ENCODE peak calls at places on chromosome 3, in eight cellular contexts. Z, V, U, F, B, D, P and K are unnamed samples.

GRCh38 chr3:130671545-130671944 is 75.1 kb downstream of the PIK3R4 start:
- DNase-seq in F (no peak), P (no peak), D (no peak), Z (no peak), B (no peak), U (no peak), V (no peak), K (no peak)

GRCh38 chr3:135867911-135868310 is 97.6 kb upstream of the PPP2R3A start:
- DNase-seq in V (no peak), Z (no peak), D (no peak), B (no peak), F (no peak), P (no peak), U (no peak), K (no peak)

GRCh38 chr3:141776885-141777284 is 13.7 kb downstream of the GRK7 start:
- DNase-seq in F (no peak), D (no peak), V (no peak), B (no peak), U (no peak), P (no peak), Z (no peak), K (no peak)

GRCh38 chr3:158337007-158337608 is 227.2 kb downstream of the RSRC1 start:
- DNase-seq in U (no peak), B (no peak), V (no peak), F (no peak), Z (no peak), D (no peak), P (no peak), K (no peak)

GRCh38 chr3:38454179-38454883 is 641 bp downstream of the ACVR2B start:
- DNase-seq in V (peak; percentile 25), U (no peak), F (peak; percentile 48), P (peak; percentile 73), B (peak; percentile 65), Z (no peak), D (no peak), K (peak; percentile 71)

GRCh38 chr3:154301556-154301955 is 22.7 kb downstream of the DHX36 start:
- DNase-seq in Z (no peak), F (no peak), V (no peak), D (no peak), U (no peak), B (no peak), P (no peak), K (no peak)

GRCh38 chr3:184373422-184373821 is 4.6 kb downstream of the THPO start:
- DNase-seq in P (no peak), V (no peak), U (no peak), Z (no peak), D (peak; percentile 33), F (no peak), B (no peak), K (no peak)

GRCh38 chr3:76871655-76872054 is 168.2 kb upstream of the ROBO2 start:
- DNase-seq in Z (no peak), B (no peak), D (no peak), U (no peak), F (no peak), P (no peak), V (no peak), K (no peak)

GRCh38 chr3:37554364-37554763 is 307.3 kb upstream of the CTDSPL start:
- DNase-seq in B (no peak), P (no peak), D (no peak), F (peak; percentile 19), V (no peak), U (no peak), Z (no peak), K (no peak)

GRCh38 chr3:11080492-11080891 is 73.8 kb upstream of the HRH1 start:
- DNase-seq in U (no peak), V (no peak), B (no peak), P (no peak), Z (no peak), F (no peak), D (no peak), K (no peak)

DNA sequence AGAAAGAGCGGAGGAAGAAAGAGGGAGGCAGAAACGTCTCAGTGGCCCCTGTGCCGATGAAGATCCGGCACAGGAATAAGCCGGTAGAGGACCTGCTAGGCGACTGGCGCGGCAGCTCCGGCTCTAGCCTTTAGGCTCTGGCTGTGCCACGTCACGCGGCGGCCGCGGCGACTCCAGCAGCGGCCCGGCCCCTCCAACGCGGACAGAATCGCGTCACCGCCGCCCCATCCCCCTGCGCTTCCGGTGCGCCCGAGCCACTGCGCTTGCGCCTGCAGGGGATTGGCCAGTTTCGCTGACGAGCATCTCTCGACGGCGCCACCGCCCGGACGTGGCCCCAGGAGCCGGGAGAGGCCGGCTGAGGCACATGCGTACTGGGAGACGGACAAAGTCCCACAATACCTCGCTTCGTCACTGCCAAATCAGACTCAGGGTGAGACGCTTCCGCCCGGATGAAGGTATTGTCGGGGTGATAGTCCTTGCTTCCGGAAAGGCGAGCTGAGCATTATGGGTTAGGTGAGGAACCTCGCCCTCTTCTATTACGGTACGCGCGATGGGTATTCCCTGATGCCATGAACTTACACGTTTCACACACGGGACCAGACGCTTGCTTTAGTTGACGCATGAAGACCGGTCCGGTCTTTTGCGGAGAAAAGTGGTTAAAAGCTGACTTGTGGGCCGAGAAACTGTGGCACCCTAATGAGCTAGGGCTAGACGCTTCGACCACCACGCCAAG is at the start of gene ARF4:
- DNase-seq in U (peak; percentile 94), F (peak; percentile 100), B (peak; percentile 99), V (peak; percentile 99), Z (peak; percentile 100), D (peak; percentile 99), P (peak; percentile 100), K (peak; percentile 100)
- TF ChIP-seq CTCF in U (no peak), F (peak; percentile 25), B (no peak), V (peak; percentile 23), Z (no peak), D (no peak), P (peak; percentile 15), K (peak; percentile 20)

GRCh38 chr3:30611613-30612421 is 5.4 kb downstream of the TGFBR2 start:
- DNase-seq in B (no peak), U (no peak), D (peak; percentile 72), Z (no peak), P (no peak), F (no peak), V (no peak), K (no peak)

GRCh38 chr3:30610702-30611410 is 4.5 kb downstream of the TGFBR2 start:
- DNase-seq in Z (no peak), B (no peak), F (no peak), V (no peak), D (no peak), U (no peak), P (no peak), K (no peak)

GRCh38 chr3:30612422-30613134 is 6.2 kb downstream of the TGFBR2 start:
- DNase-seq in P (no peak), Z (no peak), V (no peak), U (no peak), B (no peak), D (no peak), F (no peak), K (no peak)

GRCh38 chr3:30607032-30607833 is 832 bp downstream of the TGFBR2 start:
- DNase-seq in V (peak; percentile 82), Z (no peak), P (peak; percentile 87), D (no peak), F (peak; percentile 37), B (peak; percentile 77), U (no peak), K (peak; percentile 81)

GRCh38 chr3:30609930-30610701 is 3.7 kb downstream of the TGFBR2 start:
- DNase-seq in Z (no peak), F (no peak), B (no peak), V (no peak), D (no peak), U (no peak), P (no peak), K (no peak)
- H3K4me3 ChIP-seq in Z (no peak overlapping the region), F (no peak overlapping the region), B (no peak overlapping the region), V (peak overlapping the region; percentile 92), D (no peak overlapping the region), U (peak overlapping the region; percentile 30), P (peak overlapping the region; percentile 98), K (no peak overlapping the region)

DNA sequence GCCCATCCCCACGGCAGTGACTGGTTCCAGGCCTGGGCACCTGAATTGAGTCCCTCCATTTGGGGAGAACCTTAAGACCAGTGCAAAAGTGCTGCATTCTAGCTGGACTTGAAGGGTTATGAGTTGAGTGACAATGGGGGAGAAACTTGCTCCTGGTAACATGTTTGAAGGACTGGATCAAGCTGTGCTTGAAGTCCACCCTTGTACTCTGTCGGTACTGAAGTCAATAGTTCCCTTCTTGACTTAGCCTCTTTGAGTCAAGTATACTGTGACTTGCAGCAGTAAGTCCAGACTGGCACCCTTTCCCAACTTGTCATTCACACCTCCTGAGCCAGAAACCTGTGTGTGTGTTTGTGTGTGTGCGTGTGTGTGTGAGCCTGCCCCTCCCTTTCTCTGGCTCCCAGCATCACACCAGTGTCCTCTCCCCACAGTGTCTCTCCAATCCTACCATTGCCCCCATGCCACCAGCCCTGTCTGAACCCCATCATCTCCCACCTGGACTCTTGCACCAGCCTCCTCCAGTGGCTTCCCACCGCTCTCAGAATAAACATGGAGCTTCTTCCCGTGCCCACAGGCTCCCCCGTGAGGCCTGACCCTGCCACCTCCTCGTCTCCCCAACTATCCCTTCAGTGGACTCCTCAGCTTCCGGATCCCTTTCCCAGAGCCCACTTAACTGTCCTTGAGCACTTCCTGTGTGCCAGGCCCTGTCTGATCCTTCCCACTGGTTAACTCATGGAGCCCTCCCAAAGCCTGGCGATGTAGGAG is 10.2 kb upstream of the FBLN2 start:
- DNase-seq in P (peak; percentile 62), V (no peak), B (no peak), F (no peak), D (no peak), U (no peak), Z (no peak), K (no peak)
- TF ChIP-seq CTCF in P (no peak), V (no peak), B (no peak), F (no peak), D (no peak), U (no peak), Z (no peak), K (no peak)

GRCh38 chr3:69095636-69096035 is 10.9 kb downstream of the ARL6IP5 start:
- DNase-seq in F (peak; percentile 34), U (no peak), P (no peak), V (no peak), D (no peak), B (no peak), Z (no peak), K (no peak)

GRCh38 chr3:69090021-69090420 is 5.3 kb downstream of the ARL6IP5 start:
- DNase-seq in Z (peak; percentile 76), P (no peak), D (peak; percentile 83), U (no peak), F (no peak), V (no peak), B (no peak), K (no peak)

GRCh38 chr3:69094467-69095205 is 9.9 kb downstream of the ARL6IP5 start:
- DNase-seq in Z (no peak), U (no peak), P (no peak), V (no peak), D (peak; percentile 81), F (peak; percentile 28), B (no peak), K (peak; percentile 12)

GRCh38 chr3:69091389-69092029 is 6.8 kb downstream of the ARL6IP5 start:
- DNase-seq in D (no peak), U (no peak), F (peak; percentile 5), P (no peak), Z (no peak), V (no peak), B (no peak), K (no peak)

DNA sequence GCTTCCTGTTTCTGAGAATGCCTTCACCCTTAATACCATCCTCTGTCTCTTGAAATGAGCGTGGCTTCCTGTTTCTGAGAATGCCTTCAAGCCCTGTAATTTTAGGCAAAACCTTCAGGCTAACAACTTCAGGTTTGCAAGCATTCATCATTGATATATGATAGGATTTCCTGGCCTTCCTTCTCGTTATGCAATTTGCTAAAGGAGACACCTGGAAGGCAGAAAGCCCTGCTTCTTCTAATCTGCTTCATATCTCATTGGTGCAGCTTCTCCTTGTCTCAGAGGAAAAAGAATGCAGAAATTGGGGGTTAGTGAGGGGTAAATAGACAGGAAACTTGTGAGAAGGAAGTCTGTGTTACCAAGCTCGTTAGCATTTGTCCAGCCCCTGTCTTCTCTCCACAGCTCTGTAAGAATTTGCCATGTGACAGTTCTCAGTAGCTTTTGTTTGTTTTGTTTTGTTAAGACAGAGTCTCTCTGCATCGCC is 7.3 kb downstream of the ARL6IP5 start:
- DNase-seq in V (no peak), B (no peak), P (no peak), U (no peak), D (no peak), Z (no peak), F (peak; percentile 67), K (no peak)
- H3K4me3 ChIP-seq in V (peak overlapping the region; percentile 12), B (no peak overlapping the region), P (no peak overlapping the region), U (no peak overlapping the region), D (no peak overlapping the region), Z (no peak overlapping the region), F (peak overlapping the region; percentile 40), K (no peak overlapping the region)